ENCODE peak calls at places on chromosomes 11 and 22, in four cellular contexts. L is BE2C, N is ELR, X is NAMALWA. A is an unnamed sample.
A peak's percentile ranks its signal among the peaks of the same experiment; 100 is the strongest.

GRCh38 chr11:129861702-129862107 is 33.7 kb downstream of the NFRKB start:
- DNase-seq in L (no peak), N (peak; percentile 96), X (no peak), A (no peak)

GRCh38 chr22:32204856-32205722 is at the start of gene RFPL2:
- DNase-seq in L (peak; percentile 78), N (peak; percentile 58), X (no peak), A (peak; percentile 25)

GRCh38 chr11:45530776-45531175 is 134.6 kb downstream of the CHST1 start:
- DNase-seq in L (no peak), N (no peak), X (no peak), A (no peak)

GRCh38 chr11:19714387-19715363 is 2.0 kb downstream of the NAV2 start:
- DNase-seq in L (no peak), N (peak; percentile 88), X (no peak), A (no peak)

GRCh38 chr11:121437018-121437685 is 15.0 kb upstream of the SORL1 start:
- DNase-seq in L (no peak), N (no peak), X (no peak), A (no peak)

GRCh38 chr11:12695878-12696277 is 21.7 kb downstream of the TEAD1 start:
- DNase-seq in L (no peak), N (no peak), X (no peak), A (no peak)

GRCh38 chr11:119318240-119319135 is 1.6 kb upstream of the MCAM start:
- DNase-seq in L (peak; percentile 43), N (peak; percentile 87), X (peak; percentile 34), A (no peak)

GRCh38 chr11:9251306-9251705 is 13.8 kb downstream of the DENND5A start:
- DNase-seq in L (no peak), N (peak; percentile 36), X (no peak), A (no peak)

GRCh38 chr22:20243545-20244249 is 24.4 kb downstream of the RTN4R start:
- DNase-seq in L (peak; percentile 69), N (peak; percentile 59), X (peak; percentile 38), A (peak; percentile 24)

GRCh38 chr11:95108159-95108611 is 18.5 kb downstream of the ENDOD1 start:
- DNase-seq in L (no peak), N (peak; percentile 65), X (no peak), A (no peak)

GRCh38 chr22:29093030-29093429 is 20.2 kb downstream of the KREMEN1 start:
- DNase-seq in L (no peak), N (no peak), X (no peak), A (no peak)

GRCh38 chr11:61347916-61348461 is 13.7 kb downstream of the CYB561A3 start:
- DNase-seq in L (no peak), N (peak; percentile 73), X (no peak), A (no peak)

GRCh38 chr11:112533682-112534081 is 273.0 kb upstream of the PLET1 start:
- DNase-seq in L (no peak), N (no peak), X (no peak), A (no peak)

GRCh38 chr11:46277313-46277622 is 194 bp upstream of the CREB3L1 start:
- DNase-seq in L (no peak), N (peak; percentile 87), X (no peak), A (no peak)

GRCh38 chr11:112972399-112973115 is 11.3 kb downstream of the NCAM1 start:
- DNase-seq in L (no peak), N (no peak), X (no peak), A (no peak)

GRCh38 chr11:75311858-75312288 is 39.6 kb downstream of the ARRB1 start:
- DNase-seq in L (peak; percentile 75), N (no peak), X (no peak), A (no peak)

GRCh38 chr11:124801014-124801413 is 808 bp upstream of the MSANTD2 start:
- DNase-seq in L (no peak), N (peak; percentile 64), X (no peak), A (no peak)

GRCh38 chr22:46500201-46500600 is 37.2 kb downstream of the CELSR1 start:
- DNase-seq in L (no peak), N (no peak), X (no peak), A (no peak)

GRCh38 chr11:7417328-7417727 is 68.0 kb upstream of the OLFML1 start:
- DNase-seq in L (no peak), N (no peak), X (no peak), A (no peak)

GRCh38 chr11:131749100-131749499 is 378.7 kb downstream of the NTM start:
- DNase-seq in L (no peak), N (peak; percentile 97), X (no peak), A (no peak)

GRCh38 chr22:45552580-45553332 is 50.1 kb downstream of the FBLN1 start:
- DNase-seq in L (no peak), N (peak; percentile 89), X (no peak), A (peak; percentile 26)

GRCh38 chr11:114058026-114058706 is 1.3 kb upstream of the ZBTB16 start:
- DNase-seq in L (no peak), N (no peak), X (no peak), A (no peak)

GRCh38 chr11:94330789-94331188 is 26.4 kb downstream of the IZUMO1R start:
- DNase-seq in L (no peak), N (peak; percentile 39), X (no peak), A (no peak)

GRCh38 chr11:75330279-75330678 is 21.2 kb downstream of the ARRB1 start:
- DNase-seq in L (no peak), N (no peak), X (no peak), A (no peak)

GRCh38 chr22:20249797-20250354 is 18.2 kb downstream of the RTN4R start:
- DNase-seq in L (peak; percentile 61), N (no peak), X (no peak), A (peak; percentile 17)

GRCh38 chr11:36594316-36594989 is at the start of gene IFTAP:
- DNase-seq in L (peak; percentile 35), N (peak; percentile 91), X (no peak), A (peak; percentile 68)

GRCh38 chr11:109145287-109145686 is 276.7 kb upstream of the C11orf87 start:
- DNase-seq in L (no peak), N (no peak), X (no peak), A (no peak)

GRCh38 chr11:33377100-33377851 is 120.1 kb downstream of the HIPK3 start:
- DNase-seq in L (no peak), N (peak; percentile 26), X (no peak), A (no peak)

GRCh38 chr11:103380031-103380430 is 270.8 kb downstream of the DYNC2H1 start:
- DNase-seq in L (no peak), N (peak; percentile 80), X (no peak), A (no peak)

GRCh38 chr11:116232364-116232801 is 540.4 kb downstream of the BUD13 start:
- DNase-seq in L (peak; percentile 60), N (no peak), X (no peak), A (no peak)

GRCh38 chr11:118012083-118012669 is 26.0 kb downstream of the IL10RA start:
- DNase-seq in L (no peak), N (peak; percentile 8), X (peak; percentile 66), A (peak; percentile 90)

GRCh38 chr11:82932564-82932963 is 31.0 kb downstream of the DDIAS start:
- DNase-seq in L (no peak), N (no peak), X (no peak), A (no peak)

GRCh38 chr11:46120711-46121327 is 435 bp downstream of the PHF21A start:
- DNase-seq in L (peak; percentile 50), N (peak; percentile 77), X (peak; percentile 75), A (peak; percentile 21)

GRCh38 chr11:17596310-17596669 is 49.2 kb downstream of the OTOG start:
- DNase-seq in L (no peak), N (no peak), X (no peak), A (no peak)

GRCh38 chr11:38517991-38518390 is 1920.0 kb upstream of the RAG2 start:
- DNase-seq in L (no peak), N (no peak), X (no peak), A (no peak)

A was measured in RPMI8226.